ENCODE peak calls at places on chromosomes 5 and 9, in five cellular contexts. One of them, this sample, is unnamed.

GRCh38 chr5:41509399-41510175 is 814 bp downstream of the PLCXD3 start:
- DNase-seq in K562: no peak
- DNase-seq in endothelial cell of umbilical vein: no peak
- DNase-seq in GM12878: no peak
- DNase-seq in HepG2: no peak
- DNase-seq in this sample: no peak

GRCh38 chr5:173795601-173796000 is 92.5 kb upstream of the CPEB4 start:
- DNase-seq in endothelial cell of umbilical vein: no peak
- DNase-seq in HepG2: no peak
- DNase-seq in GM12878: no peak
- DNase-seq in K562: no peak
- DNase-seq in this sample: no peak

GRCh38 chr9:123191260-123191659 is 77.1 kb downstream of the STRBP start:
- DNase-seq in K562: no peak
- DNase-seq in GM12878: no peak
- DNase-seq in endothelial cell of umbilical vein: no peak
- DNase-seq in HepG2: no peak
- DNase-seq in this sample: no peak

GRCh38 chr9:33867747-33868429 is 50.9 kb downstream of the UBE2R2 start:
- DNase-seq in GM12878: no peak
- DNase-seq in K562: no peak
- DNase-seq in HepG2: no peak
- DNase-seq in endothelial cell of umbilical vein: peak
- DNase-seq in this sample: no peak

GRCh38 chr9:95037789-95038521 is 279.6 kb downstream of the FANCC start:
- DNase-seq in GM12878: no peak
- DNase-seq in endothelial cell of umbilical vein: no peak
- DNase-seq in HepG2: no peak
- DNase-seq in K562: no peak
- DNase-seq in this sample: no peak

GRCh38 chr9:38338359-38339014 is 54.0 kb upstream of the ALDH1B1 start:
- DNase-seq in GM12878: no peak
- DNase-seq in HepG2: no peak
- DNase-seq in endothelial cell of umbilical vein: no peak
- DNase-seq in K562: no peak
- DNase-seq in this sample: no peak

GRCh38 chr9:99822596-99823391 is 1.1 kb downstream of the NR4A3 start:
- DNase-seq in HepG2: peak
- DNase-seq in endothelial cell of umbilical vein: peak
- DNase-seq in GM12878: no peak
- DNase-seq in K562: peak
- DNase-seq in this sample: peak

GRCh38 chr9:76725885-76726284 is 38.4 kb upstream of the PCA3 start:
- DNase-seq in endothelial cell of umbilical vein: no peak
- DNase-seq in GM12878: no peak
- DNase-seq in K562: no peak
- DNase-seq in HepG2: no peak
- DNase-seq in this sample: no peak

GRCh38 chr5:141528401-141528984 is 39.6 kb downstream of the PCDHGC5 start:
- DNase-seq in GM12878: no peak
- DNase-seq in HepG2: no peak
- DNase-seq in endothelial cell of umbilical vein: no peak
- DNase-seq in K562: no peak
- DNase-seq in this sample: no peak

GRCh38 chr9:121288874-121289553 is 21.1 kb downstream of the GSN start:
- DNase-seq in HepG2: peak
- DNase-seq in K562: no peak
- DNase-seq in GM12878: no peak
- DNase-seq in endothelial cell of umbilical vein: peak
- DNase-seq in this sample: peak

GRCh38 chr5:43664641-43665040 is 61.7 kb downstream of the NNT start:
- DNase-seq in K562: no peak
- DNase-seq in endothelial cell of umbilical vein: no peak
- DNase-seq in GM12878: no peak
- DNase-seq in HepG2: no peak
- DNase-seq in this sample: no peak

GRCh38 chr5:15850536-15850935 is 329.1 kb downstream of the MARCHF11 start:
- DNase-seq in K562: no peak
- DNase-seq in HepG2: no peak
- DNase-seq in endothelial cell of umbilical vein: no peak
- DNase-seq in GM12878: no peak
- DNase-seq in this sample: no peak

GRCh38 chr5:99807346-99807745 is 727.8 kb upstream of the FAM174A start:
- DNase-seq in K562: no peak
- DNase-seq in endothelial cell of umbilical vein: peak
- DNase-seq in HepG2: no peak
- DNase-seq in GM12878: no peak
- DNase-seq in this sample: no peak

GRCh38 chr9:131180454-131180853 is 55.1 kb downstream of the NUP214 start:
- DNase-seq in GM12878: no peak
- DNase-seq in HepG2: no peak
- DNase-seq in K562: peak
- DNase-seq in endothelial cell of umbilical vein: no peak
- DNase-seq in this sample: no peak

GRCh38 chr9:110592075-110592830 is 12.7 kb upstream of the SVEP1 start:
- DNase-seq in HepG2: no peak
- DNase-seq in K562: no peak
- DNase-seq in GM12878: no peak
- DNase-seq in endothelial cell of umbilical vein: no peak
- DNase-seq in this sample: no peak

GRCh38 chr9:123120131-123120530 is 86.7 kb downstream of the GPR21 start:
- DNase-seq in GM12878: no peak
- DNase-seq in K562: no peak
- DNase-seq in HepG2: no peak
- DNase-seq in endothelial cell of umbilical vein: no peak
- DNase-seq in this sample: no peak

GRCh38 chr5:139461698-139462097 is 845 bp downstream of the ECSCR start:
- DNase-seq in endothelial cell of umbilical vein: peak
- DNase-seq in GM12878: no peak
- DNase-seq in K562: peak
- DNase-seq in HepG2: no peak
- DNase-seq in this sample: no peak

GRCh38 chr5:56085205-56085604 is 90.4 kb upstream of the IL6ST start:
- DNase-seq in endothelial cell of umbilical vein: peak
- DNase-seq in GM12878: no peak
- DNase-seq in HepG2: no peak
- DNase-seq in K562: no peak
- DNase-seq in this sample: no peak

GRCh38 chr9:110807956-110808598 is 139.5 kb downstream of the MUSK start:
- DNase-seq in endothelial cell of umbilical vein: no peak
- DNase-seq in GM12878: peak
- DNase-seq in K562: no peak
- DNase-seq in HepG2: no peak
- DNase-seq in this sample: no peak

GRCh38 chr5:160271396-160271795 is 41.0 kb downstream of the CCNJL start:
- DNase-seq in GM12878: no peak
- DNase-seq in HepG2: no peak
- DNase-seq in K562: no peak
- DNase-seq in endothelial cell of umbilical vein: peak
- DNase-seq in this sample: no peak

GRCh38 chr9:130575514-130575913 is 3.9 kb upstream of the FUBP3 start:
- DNase-seq in K562: no peak
- DNase-seq in HepG2: no peak
- DNase-seq in GM12878: no peak
- DNase-seq in endothelial cell of umbilical vein: no peak
- DNase-seq in this sample: no peak

GRCh38 chr5:37816331-37816730 is 23.5 kb downstream of the GDNF start:
- DNase-seq in HepG2: no peak
- DNase-seq in endothelial cell of umbilical vein: no peak
- DNase-seq in K562: no peak
- DNase-seq in GM12878: no peak
- DNase-seq in this sample: no peak

GRCh38 chr5:5179597-5179996 is 39.5 kb downstream of the ADAMTS16 start:
- DNase-seq in K562: no peak
- DNase-seq in GM12878: no peak
- DNase-seq in HepG2: no peak
- DNase-seq in endothelial cell of umbilical vein: no peak
- DNase-seq in this sample: no peak

GRCh38 chr9:7209051-7209450 is 451.3 kb downstream of the KDM4C start:
- DNase-seq in HepG2: no peak
- DNase-seq in K562: no peak
- DNase-seq in endothelial cell of umbilical vein: no peak
- DNase-seq in GM12878: no peak
- DNase-seq in this sample: no peak

GRCh38 chr5:22044229-22044628 is 808.9 kb downstream of the CDH12 start:
- DNase-seq in HepG2: no peak
- DNase-seq in K562: no peak
- DNase-seq in endothelial cell of umbilical vein: no peak
- DNase-seq in GM12878: no peak
- DNase-seq in this sample: no peak

GRCh38 chr5:132063090-132063911 is 2.8 kb downstream of the IL3 start:
- DNase-seq in GM12878: peak
- DNase-seq in K562: peak
- DNase-seq in endothelial cell of umbilical vein: peak
- DNase-seq in HepG2: peak
- DNase-seq in this sample: peak

GRCh38 chr9:95261890-95262289 is 55.6 kb downstream of the FANCC start:
- DNase-seq in HepG2: peak
- DNase-seq in K562: no peak
- DNase-seq in GM12878: no peak
- DNase-seq in endothelial cell of umbilical vein: no peak
- DNase-seq in this sample: no peak

GRCh38 chr9:110048976-110049698 is 158.8 kb downstream of the C9orf152 start:
- DNase-seq in endothelial cell of umbilical vein: no peak
- DNase-seq in HepG2: no peak
- DNase-seq in K562: no peak
- DNase-seq in GM12878: no peak
- DNase-seq in this sample: peak

GRCh38 chr5:96855041-96855872 is 21.0 kb upstream of the ERAP2 start:
- DNase-seq in GM12878: no peak
- DNase-seq in HepG2: no peak
- DNase-seq in endothelial cell of umbilical vein: no peak
- DNase-seq in K562: no peak
- DNase-seq in this sample: no peak

GRCh38 chr9:684950-685340 is 156.6 kb upstream of the DMRT1 start:
- DNase-seq in endothelial cell of umbilical vein: peak
- DNase-seq in HepG2: peak
- DNase-seq in K562: no peak
- DNase-seq in GM12878: no peak
- DNase-seq in this sample: no peak

GRCh38 chr5:111075520-111075919 is 4.0 kb downstream of the TSLP start:
- DNase-seq in GM12878: no peak
- DNase-seq in HepG2: no peak
- DNase-seq in endothelial cell of umbilical vein: no peak
- DNase-seq in K562: no peak
- DNase-seq in this sample: no peak

GRCh38 chr9:14340994-14341393 is 27.1 kb upstream of the NFIB start:
- DNase-seq in endothelial cell of umbilical vein: no peak
- DNase-seq in GM12878: no peak
- DNase-seq in HepG2: no peak
- DNase-seq in K562: no peak
- DNase-seq in this sample: no peak

GRCh38 chr9:14343948-14344547 is 30.1 kb upstream of the NFIB start:
- DNase-seq in K562: no peak
- DNase-seq in GM12878: no peak
- DNase-seq in endothelial cell of umbilical vein: peak
- DNase-seq in HepG2: no peak
- DNase-seq in this sample: peak

GRCh38 chr9:14341437-14342133 is 27.6 kb upstream of the NFIB start:
- DNase-seq in HepG2: no peak
- DNase-seq in K562: no peak
- DNase-seq in endothelial cell of umbilical vein: peak
- DNase-seq in GM12878: no peak
- DNase-seq in this sample: no peak

GRCh38 chr9:14343236-14343947 is 29.5 kb upstream of the NFIB start:
- DNase-seq in endothelial cell of umbilical vein: peak
- DNase-seq in HepG2: no peak
- DNase-seq in GM12878: no peak
- DNase-seq in K562: no peak
- DNase-seq in this sample: no peak

GRCh38 chr9:14342746-14343145 is 28.8 kb upstream of the NFIB start:
- DNase-seq in HepG2: no peak
- DNase-seq in GM12878: no peak
- DNase-seq in endothelial cell of umbilical vein: peak
- DNase-seq in K562: no peak
- DNase-seq in this sample: no peak
- H3K27ac ChIP-seq in HepG2: no peak
- H3K27ac ChIP-seq in GM12878: no peak
- H3K27ac ChIP-seq in endothelial cell of umbilical vein: no peak
- H3K27ac ChIP-seq in K562: no peak
- H3K27ac ChIP-seq in this sample: no peak

GRCh38 chr9:125147401-125147951 is 4.1 kb upstream of the SCAI start:
- DNase-seq in endothelial cell of umbilical vein: peak
- DNase-seq in GM12878: no peak
- DNase-seq in HepG2: no peak
- DNase-seq in K562: no peak
- DNase-seq in this sample: no peak

GRCh38 chr9:125145425-125145824 is 2.1 kb upstream of the SCAI start:
- DNase-seq in GM12878: no peak
- DNase-seq in HepG2: no peak
- DNase-seq in K562: no peak
- DNase-seq in endothelial cell of umbilical vein: no peak
- DNase-seq in this sample: no peak

GRCh38 chr9:125143377-125144090 is at the start of gene SCAI:
- DNase-seq in K562: peak
- DNase-seq in HepG2: peak
- DNase-seq in GM12878: peak
- DNase-seq in endothelial cell of umbilical vein: peak
- DNase-seq in this sample: peak

GRCh38 chr9:125142560-125143376 is 560 bp downstream of the SCAI start:
- DNase-seq in GM12878: no peak
- DNase-seq in HepG2: no peak
- DNase-seq in K562: no peak
- DNase-seq in endothelial cell of umbilical vein: peak
- DNase-seq in this sample: no peak

DNA sequence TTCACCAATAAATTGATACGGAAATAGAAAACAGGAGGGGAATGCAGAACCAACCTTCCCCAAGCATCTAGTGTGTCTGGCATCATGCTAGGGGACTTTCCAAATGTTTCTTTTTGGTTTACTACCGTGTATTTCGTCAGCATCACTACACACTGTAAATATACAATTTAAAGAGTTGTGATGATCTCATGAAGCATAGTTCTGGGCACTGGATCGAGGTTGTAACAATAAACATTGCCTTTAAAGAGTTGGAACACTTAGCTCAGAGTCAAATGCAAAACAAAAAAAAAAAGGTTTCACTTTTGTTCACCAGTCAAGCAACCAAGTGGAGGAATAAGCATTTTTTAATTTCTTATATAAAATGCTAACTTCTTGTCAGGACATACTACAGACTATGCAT is 2.9 kb upstream of the SCAI start:
- DNase-seq in endothelial cell of umbilical vein: no peak
- DNase-seq in GM12878: no peak
- DNase-seq in K562: no peak
- DNase-seq in HepG2: no peak
- DNase-seq in this sample: no peak
- TF ChIP-seq MYC in endothelial cell of umbilical vein: no peak
- TF ChIP-seq MYC in GM12878: no peak
- TF ChIP-seq MYC in K562: no peak
- TF ChIP-seq MYC in HepG2: no peak
- TF ChIP-seq MYC in this sample: no peak

GRCh38 chr5:154190652-154191304 is at the start of gene GALNT10:
- DNase-seq in endothelial cell of umbilical vein: peak
- DNase-seq in K562: peak
- DNase-seq in GM12878: no peak
- DNase-seq in HepG2: peak
- DNase-seq in this sample: peak
- H3K4me2 ChIP-seq in endothelial cell of umbilical vein: peak
- H3K4me2 ChIP-seq in K562: peak
- H3K4me2 ChIP-seq in GM12878: peak
- H3K4me2 ChIP-seq in HepG2: peak
- H3K4me2 ChIP-seq in this sample: peak

GRCh38 chr5:107377277-107377609 is 293.5 kb downstream of the EFNA5 start:
- DNase-seq in GM12878: no peak
- DNase-seq in HepG2: no peak
- DNase-seq in K562: no peak
- DNase-seq in endothelial cell of umbilical vein: no peak
- DNase-seq in this sample: no peak
- H3K27ac ChIP-seq in GM12878: no peak
- H3K27ac ChIP-seq in HepG2: no peak
- H3K27ac ChIP-seq in K562: no peak
- H3K27ac ChIP-seq in endothelial cell of umbilical vein: no peak
- H3K27ac ChIP-seq in this sample: peak